ENCODE peak calls at places on chromosomes 11 and 22, in five cellular contexts. G, K, L, H and D are unnamed samples.

GRCh38 chr11:45921561-45922424 is 663 bp upstream of the LARGE2 start:
- DNase-seq in G (peak), L (no peak), H (peak), K (peak), D (peak)

GRCh38 chr11:8910662-8911039 is 338 bp upstream of the AKIP1 start:
- DNase-seq in L (no peak), G (no peak), H (no peak), K (no peak), D (no peak)

GRCh38 chr11:43933608-43934358 is 8.7 kb upstream of the C11orf96 start:
- DNase-seq in L (peak), G (no peak), K (no peak), H (no peak), D (no peak)

GRCh38 chr11:2801711-2802388 is 83.7 kb downstream of the CDKN1C start:
- DNase-seq in L (no peak), K (no peak), H (no peak), G (peak), D (no peak)

GRCh38 chr11:101453682-101454081 is 130.1 kb downstream of the TRPC6 start:
- DNase-seq in L (no peak), G (no peak), H (no peak), K (no peak), D (no peak)

GRCh38 chr11:69337211-69337721 is 43.3 kb downstream of the MYEOV start:
- DNase-seq in H (no peak), K (peak), G (no peak), L (peak), D (no peak)

GRCh38 chr11:67406969-67407699 is 3.3 kb downstream of the TBC1D10C start:
- DNase-seq in H (peak), G (no peak), L (no peak), K (no peak), D (no peak)

GRCh38 chr22:50621491-50621880 is 6.5 kb downstream of the ARSA start:
- DNase-seq in K (no peak), G (no peak), H (no peak), L (no peak), D (no peak)

GRCh38 chr11:30245621-30246020 is 14.8 kb downstream of the FSHB start:
- DNase-seq in L (no peak), H (no peak), G (no peak), K (no peak), D (no peak)

GRCh38 chr22:17917490-17917983 is 106.8 kb downstream of the MICAL3 start:
- DNase-seq in G (no peak), L (no peak), K (no peak), H (no peak), D (peak)

GRCh38 chr22:49958462-49958921 is 2.1 kb upstream of the PIM3 start:
- DNase-seq in L (no peak), K (no peak), G (peak), H (no peak), D (no peak)

GRCh38 chr22:49235463-49236300 is 592.0 kb downstream of the BRD1 start:
- DNase-seq in G (no peak), K (no peak), H (no peak), L (peak), D (peak)

GRCh38 chr11:47124675-47125074 is 52.0 kb downstream of the ARFGAP2 start:
- DNase-seq in K (no peak), L (no peak), H (no peak), G (no peak), D (no peak)

GRCh38 chr11:2378527-2379210 is 1.6 kb downstream of the CD81 start:
- DNase-seq in K (no peak), H (no peak), L (no peak), G (peak), D (no peak)

GRCh38 chr11:111775024-111775710 is 9.0 kb upstream of the PPP2R1B start:
- DNase-seq in L (no peak), K (no peak), H (no peak), G (no peak), D (no peak)

GRCh38 chr11:66373261-66373660 is 1.7 kb upstream of the SLC29A2 start:
- DNase-seq in K (peak), H (no peak), L (no peak), G (no peak), D (no peak)

GRCh38 chr11:120316880-120317688 is 8.0 kb upstream of the TLCD5 start:
- DNase-seq in G (peak), K (peak), L (no peak), H (no peak), D (peak)

GRCh38 chr11:79919340-79919739 is 478.5 kb upstream of the TENM4 start:
- DNase-seq in H (no peak), L (no peak), K (no peak), G (no peak), D (no peak)

GRCh38 chr22:40463727-40464126 is 93.3 kb downstream of the SGSM3 start:
- DNase-seq in K (no peak), G (no peak), L (no peak), H (no peak), D (no peak)

GRCh38 chr22:26103023-26103422 is 66.2 kb upstream of the SEZ6L start:
- DNase-seq in K (no peak), H (no peak), G (no peak), L (no peak), D (no peak)

GRCh38 chr22:21641417-21641794 is 696 bp upstream of the SDF2L1 start:
- DNase-seq in G (peak), L (no peak), K (peak), H (no peak), D (no peak)

GRCh38 chr11:134742228-134742612 is 330.2 kb upstream of the B3GAT1 start:
- DNase-seq in H (no peak), K (peak), L (no peak), G (no peak), D (no peak)

GRCh38 chr11:59212222-59212621 is 505 bp downstream of the MPEG1 start:
- DNase-seq in H (no peak), G (no peak), K (no peak), L (no peak), D (no peak)

GRCh38 chr22:27998511-27999410 is 79.7 kb upstream of the PITPNB start:
- DNase-seq in G (peak), H (no peak), L (no peak), K (no peak), D (no peak)

GRCh38 chr11:123509737-123510578 is 79.9 kb downstream of the GRAMD1B start:
- DNase-seq in H (no peak), K (peak), L (peak), G (no peak), D (no peak)

GRCh38 chr22:39664485-39665200 is 94.1 kb downstream of the CACNA1I start:
- DNase-seq in G (no peak), H (no peak), K (peak), L (no peak), D (no peak)

GRCh38 chr11:69642913-69643632 is 2.1 kb downstream of the CCND1 start:
- DNase-seq in H (peak), K (peak), G (peak), L (peak), D (peak)

GRCh38 chr22:37500745-37501144 is 14.6 kb upstream of the MFNG start:
- DNase-seq in L (no peak), H (no peak), K (no peak), G (no peak), D (no peak)

GRCh38 chr11:74639533-74639932 is 47.2 kb downstream of the POLD3 start:
- DNase-seq in H (no peak), G (no peak), K (no peak), L (no peak), D (no peak)

GRCh38 chr11:46920709-46921108 is 2.4 kb upstream of the LRP4 start:
- DNase-seq in H (no peak), K (no peak), L (no peak), G (no peak), D (no peak)

GRCh38 chr11:69841170-69841858 is 22.1 kb upstream of the FGF3 start:
- DNase-seq in L (no peak), H (no peak), G (no peak), K (no peak), D (no peak)

GRCh38 chr11:71153005-71153395 is 99.4 kb downstream of the SHANK2 start:
- DNase-seq in K (no peak), H (no peak), L (no peak), G (peak), D (no peak)

GRCh38 chr11:117950320-117950719 is 21.1 kb upstream of the TMPRSS13 start:
- DNase-seq in H (no peak), L (no peak), K (peak), G (no peak), D (no peak)

GRCh38 chr22:30270841-30271240 is 4.2 kb upstream of the OSM start:
- DNase-seq in G (peak), K (no peak), H (no peak), L (no peak), D (no peak)

GRCh38 chr11:117819096-117820040 is 5.2 kb downstream of the FXYD2 start:
- DNase-seq in K (peak), G (peak), H (no peak), L (peak), D (peak)

GRCh38 chr11:47308050-47308823 is 38.3 kb downstream of the MADD start:
- DNase-seq in L (no peak), H (no peak), K (no peak), G (no peak), D (no peak)

GRCh38 chr22:20972014-20972797 is 5.2 kb downstream of the AIFM3 start:
- DNase-seq in G (no peak), K (no peak), L (no peak), H (no peak), D (no peak)

GRCh38 chr11:6357222-6357621 is 33.1 kb upstream of the SMPD1 start:
- DNase-seq in G (no peak), H (no peak), L (no peak), K (no peak), D (no peak)